ENCODE peak calls at places on chromosomes 6 and 20, in six cellular contexts. W is CD8-positive, alpha-beta memory T cell; I is lower lobe of right lung; O is mesothelial cell of epicardium; J is NCI-H1105; Y is left cardiac atrium. L is an unnamed sample.

GRCh38 chr6:14706378-14706929 is 539.4 kb upstream of the JARID2 start:
- DNase-seq in Y (peak), O (no peak), I (peak), J (no peak), W (no peak), L (peak)

GRCh38 chr6:116190550-116190949 is 63.3 kb downstream of the TSPYL4 start:
- DNase-seq in O (no peak), Y (no peak), J (no peak), I (no peak), W (no peak), L (no peak)

GRCh38 chr20:32534661-32535240 is 50.4 kb downstream of the NOL4L start:
- DNase-seq in W (peak), O (no peak), J (no peak), I (peak), Y (no peak), L (peak)

GRCh38 chr6:103273048-103273447 is 1586.7 kb downstream of the HACE1 start:
- DNase-seq in O (no peak), J (peak), Y (no peak), W (no peak), I (no peak), L (no peak)

GRCh38 chr6:144912474-144912873 is 627.3 kb downstream of the UTRN start:
- DNase-seq in Y (no peak), O (no peak), I (no peak), J (no peak), W (no peak), L (no peak)

GRCh38 chr20:21432911-21433310 is 35.6 kb upstream of the NKX2-4 start:
- DNase-seq in J (no peak), W (no peak), O (no peak), I (no peak), Y (no peak), L (no peak)

GRCh38 chr6:169959129-169960002 is 207.9 kb downstream of the ERMARD start:
- DNase-seq in Y (no peak), O (no peak), J (peak), W (peak), I (peak), L (no peak)

GRCh38 chr20:42985628-42986027 is 204.1 kb downstream of the PTPRT start:
- DNase-seq in W (no peak), I (no peak), Y (no peak), J (no peak), O (no peak), L (no peak)

GRCh38 chr6:108650781-108651180 is 90.1 kb downstream of the FOXO3 start:
- DNase-seq in W (no peak), O (no peak), I (no peak), J (no peak), Y (no peak), L (no peak)